ENCODE peak calls at places on chromosomes 3 and 15, in seven cellular contexts. O is left lung, C is IMR-90, N is uterus, E is heart left ventricle, D is transverse colon, A is cardiac muscle cell. M is an unnamed sample. For H3K4me1, the result is how much of the 10 kb centered on the place peaks cover.

GRCh38 chr3:13013994-13014754 is 59.1 kb downstream of the IQSEC1 start:
- DNase-seq in N (no peak), D (no peak), A (no peak), C (no peak), O (peak), E (no peak), M (no peak)

GRCh38 chr15:76401285-76401684 is 64.7 kb downstream of the ISL2 start:
- DNase-seq in A (peak), N (no peak), C (peak), D (no peak), E (no peak), O (no peak), M (no peak)

GRCh38 chr3:27194494-27194893 is 174.7 kb downstream of the NEK10 start:
- DNase-seq in C (no peak), D (no peak), E (no peak), N (no peak), A (no peak), O (no peak), M (no peak)

GRCh38 chr3:119409844-119410243 is 53.6 kb downstream of the TMEM39A start:
- DNase-seq in O (no peak), E (no peak), D (no peak), A (no peak), C (peak), N (no peak), M (no peak)

GRCh38 chr3:20066848-20067617 is 26.8 kb downstream of the KAT2B start:
- DNase-seq in A (no peak), C (no peak), E (peak), O (no peak), N (peak), D (no peak), M (peak)

GRCh38 chr15:79433610-79434009 is 1.5 kb downstream of the MINAR1 start:
- DNase-seq in N (no peak), O (no peak), C (no peak), A (no peak), D (no peak), E (no peak), M (no peak)

GRCh38 chr3:56985460-56986327 is 74.8 kb upstream of the SPATA12 start:
- DNase-seq in E (no peak), A (no peak), C (peak), N (no peak), D (no peak), O (no peak), M (no peak)

GRCh38 chr3:55143928-55144671 is 216.2 kb upstream of the LRTM1 start:
- DNase-seq in A (no peak), O (no peak), N (no peak), D (no peak), C (peak), E (no peak), M (no peak)

GRCh38 chr3:161070980-161071663 is 34.0 kb downstream of the B3GALNT1 start:
- DNase-seq in N (no peak), E (no peak), D (no peak), O (no peak), A (no peak), C (no peak), M (no peak)

GRCh38 chr3:53842436-53843194 is 3.6 kb downstream of the CHDH start:
- DNase-seq in C (peak), N (peak), D (peak), O (no peak), A (peak), E (no peak), M (no peak)

GRCh38 chr3:126996905-126997304 is 14.0 kb downstream of the PLXNA1 start:
- DNase-seq in D (no peak), N (no peak), E (no peak), C (peak), O (no peak), A (no peak), M (no peak)

GRCh38 chr3:44024194-44024593 is 217.5 kb upstream of the TOPAZ1 start:
- DNase-seq in A (no peak), N (no peak), O (no peak), C (no peak), E (no peak), D (no peak), M (no peak)

GRCh38 chr15:86263235-86263634 is 183.6 kb downstream of the AGBL1 start:
- DNase-seq in D (no peak), E (no peak), A (no peak), C (no peak), O (no peak), N (no peak), M (no peak)

GRCh38 chr3:112757197-112757596 is 89.5 kb downstream of the CD200R1L start:
- DNase-seq in E (no peak), C (no peak), N (no peak), O (no peak), D (no peak), A (no peak), M (no peak)

GRCh38 chr3:126261037-126261436 is 80.7 kb upstream of the ALDH1L1 start:
- DNase-seq in A (no peak), O (peak), D (peak), C (peak), E (no peak), N (peak), M (peak)

GRCh38 chr3:120693439-120694172 is 11.6 kb upstream of the HGD start:
- DNase-seq in E (no peak), D (no peak), A (no peak), O (no peak), C (peak), N (no peak), M (no peak)

GRCh38 chr3:184371570-184372018 is 6.4 kb downstream of the THPO start:
- DNase-seq in E (peak), C (peak), D (peak), N (peak), O (peak), A (peak), M (peak)

GRCh38 chr3:40042752-40043443 is 233.5 kb downstream of the MYRIP start:
- DNase-seq in A (no peak), C (no peak), E (no peak), D (no peak), O (no peak), N (no peak), M (no peak)

GRCh38 chr15:51625236-51625635 is 2.7 kb upstream of the DMXL2 start:
- DNase-seq in D (no peak), E (no peak), A (no peak), O (no peak), N (no peak), C (no peak), M (no peak)

GRCh38 chr15:77713281-77713680 is 80.6 kb upstream of the LINGO1 start:
- DNase-seq in D (no peak), E (no peak), N (no peak), O (no peak), A (no peak), C (no peak), M (no peak)

GRCh38 chr3:97138914-97139541 is 324.6 kb downstream of the EPHA6 start:
- DNase-seq in D (no peak), A (no peak), O (no peak), E (no peak), N (no peak), C (no peak), M (no peak)

GRCh38 chr15:76999996-77000395 is 5.1 kb downstream of the PSTPIP1 start:
- DNase-seq in A (no peak), C (no peak), E (no peak), N (no peak), O (no peak), D (no peak), M (peak)

GRCh38 chr3:193782280-193782654 is 189.3 kb downstream of the OPA1 start:
- DNase-seq in O (peak), C (no peak), D (peak), N (no peak), E (no peak), A (peak), M (no peak)

GRCh38 chr3:169264711-169265110 is 398.8 kb downstream of the MECOM start:
- DNase-seq in O (no peak), C (peak), A (peak), D (peak), N (peak), E (peak), M (no peak)

GRCh38 chr3:45186871-45187270 is 39.2 kb downstream of the TMEM158 start:
- DNase-seq in A (no peak), O (no peak), E (no peak), D (no peak), N (no peak), C (no peak), M (no peak)

GRCh38 chr15:90264649-90265048 is 823 bp upstream of the NGRN start:
- DNase-seq in C (no peak), D (peak), A (no peak), E (no peak), O (no peak), N (no peak), M (no peak)

GRCh38 chr3:71492566-71492965 is 91.0 kb downstream of the FOXP1 start:
- DNase-seq in N (no peak), D (no peak), C (no peak), A (no peak), E (no peak), O (no peak), M (no peak)

GRCh38 chr15:69027976-69028518 is 13.6 kb downstream of the NOX5 start:
- DNase-seq in N (no peak), A (no peak), E (no peak), C (no peak), D (no peak), O (no peak), M (no peak)

GRCh38 chr3:133989931-133990702 is 39.6 kb downstream of the SLCO2A1 start:
- DNase-seq in N (no peak), D (no peak), C (no peak), O (no peak), E (no peak), A (no peak), M (no peak)

GRCh38 chr3:11718582-11719405 is 75.1 kb upstream of the VGLL4 start:
- DNase-seq in D (peak), O (peak), N (peak), E (peak), C (peak), A (peak), M (peak)

GRCh38 chr3:99645277-99646106 is 7.1 kb downstream of the COL8A1 start:
- DNase-seq in C (peak), A (peak), E (no peak), D (no peak), O (no peak), N (no peak), M (no peak)

GRCh38 chr15:101086394-101087171 is 165.3 kb downstream of the CHSY1 start:
- DNase-seq in D (no peak), N (no peak), O (no peak), C (no peak), A (no peak), E (no peak), M (no peak)

GRCh38 chr3:58022490-58022889 is 14.3 kb downstream of the FLNB start:
- DNase-seq in E (no peak), D (no peak), N (no peak), C (no peak), O (no peak), A (no peak), M (no peak)

GRCh38 chr15:43270676-43271306 is 4.1 kb upstream of the TGM5 start:
- DNase-seq in A (no peak), N (no peak), C (no peak), E (no peak), O (no peak), D (no peak), M (no peak)

GRCh38 chr3:69079269-69080159 is 651 bp downstream of the UBA3 start:
- DNase-seq in N (no peak), A (peak), E (no peak), D (no peak), O (no peak), C (no peak), M (peak)

GRCh38 chr3:150349314-150350097 is 58.6 kb upstream of the TSC22D2 start:
- DNase-seq in N (no peak), A (peak), C (no peak), O (peak), E (peak), D (no peak), M (peak)

GRCh38 chr3:150345021-150345538 is 63.0 kb upstream of the TSC22D2 start:
- DNase-seq in A (no peak), N (no peak), O (no peak), E (no peak), C (no peak), D (peak), M (no peak)

GRCh38 chr3:150351398-150351797 is 56.7 kb upstream of the TSC22D2 start:
- DNase-seq in D (no peak), A (no peak), E (no peak), N (no peak), O (no peak), C (no peak), M (no peak)

GRCh38 chr3:150346956-150347863 is 60.9 kb upstream of the TSC22D2 start:
- DNase-seq in C (peak), E (no peak), D (no peak), A (no peak), N (no peak), O (no peak), M (no peak)

DNA sequence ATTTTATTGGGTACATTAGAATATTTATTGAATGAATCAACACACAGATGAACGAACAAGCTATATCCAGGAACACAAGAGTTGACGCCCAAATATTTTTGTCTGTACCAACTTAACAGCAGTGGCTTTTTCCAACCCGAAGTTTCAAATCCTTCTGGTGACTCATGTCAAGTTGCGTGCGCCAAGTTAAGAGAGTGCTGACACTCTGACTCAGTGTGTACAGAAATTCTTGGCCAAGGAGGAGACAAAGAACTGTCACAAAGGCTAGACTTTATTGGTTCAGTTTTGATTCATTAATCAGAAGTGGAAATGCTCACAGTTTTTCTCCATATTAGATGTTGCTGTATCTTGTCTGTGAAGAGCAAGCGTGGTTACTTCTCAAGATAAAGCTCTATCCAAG is 59.6 kb upstream of the TSC22D2 start:
- DNase-seq in D (peak), N (peak), E (peak), O (no peak), A (peak), C (peak), M (no peak)
- H3K4me3 ChIP-seq in D (no peak), N (no peak), E (no peak), O (no peak), A (no peak), C (no peak), M (no peak)

DNA sequence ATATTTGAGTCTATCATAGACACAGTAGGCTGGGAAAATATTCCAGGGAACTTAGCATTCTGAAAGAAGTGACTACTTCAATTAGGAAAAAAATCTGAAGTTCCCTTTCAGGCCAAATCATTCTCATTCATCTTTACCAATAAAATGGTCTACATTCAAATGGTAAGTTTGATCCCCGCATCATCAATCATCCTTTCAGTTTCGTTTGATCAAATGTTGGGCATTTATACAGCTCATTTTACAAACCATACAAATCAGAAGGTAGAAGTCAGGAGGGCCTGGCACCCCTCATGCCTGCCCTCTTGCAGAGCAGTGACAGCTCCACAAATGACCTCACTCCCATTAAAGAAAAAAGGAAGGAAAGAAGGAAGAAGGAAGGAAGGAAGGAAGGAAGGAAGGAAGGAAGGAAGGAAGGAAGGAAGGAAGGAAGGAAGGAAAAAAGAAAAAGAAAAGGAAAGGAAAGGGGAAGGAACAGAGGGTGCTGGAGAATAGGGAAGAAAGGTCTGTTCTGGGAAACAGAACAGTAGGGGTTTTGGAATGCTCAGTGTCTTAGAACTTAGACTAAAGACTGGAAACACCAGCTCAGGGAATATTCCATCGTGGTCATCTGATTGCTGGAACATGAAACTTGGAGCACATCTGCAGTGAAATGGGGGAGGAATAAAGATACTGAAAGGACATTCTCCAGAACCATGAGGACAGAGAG is 86.1 kb downstream of the XXYLT1 start:
- DNase-seq in A (no peak), E (no peak), N (peak), O (no peak), C (peak), D (no peak), M (no peak)
- H3K4me1 ChIP-seq in A (under half), E (under half), N (under half), O (half or more), C (under half), D (under half), M (under half)

DNA sequence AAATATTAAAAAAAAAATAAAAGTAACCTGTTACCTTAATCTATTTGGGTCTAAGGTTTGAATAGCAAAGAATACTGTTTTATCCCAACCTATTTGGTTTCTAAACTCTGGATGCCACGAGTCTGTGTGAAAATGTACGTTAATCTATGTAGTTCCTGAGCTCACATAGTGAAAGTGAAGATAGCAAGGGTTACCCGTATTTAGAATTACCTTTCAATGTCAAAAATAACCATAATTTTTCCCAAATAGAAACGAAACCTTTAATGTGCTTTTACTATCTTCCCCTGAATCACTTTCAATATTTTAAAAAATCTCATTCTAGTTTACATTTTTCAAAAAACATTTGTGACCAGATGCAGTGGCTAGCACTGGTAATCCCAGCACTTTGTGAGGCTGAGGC is 5.8 kb upstream of the USP50 start:
- DNase-seq in C (no peak), E (no peak), O (no peak), A (no peak), N (no peak), D (no peak), M (no peak)
- TF ChIP-seq CTCF in C (no peak), E (no peak), O (no peak), A (no peak), N (no peak), D (no peak), M (no peak)

GRCh38 chr3:33437556-33438283 is 2.5 kb downstream of the UBP1 start:
- DNase-seq in E (no peak), O (peak), D (peak), N (no peak), C (peak), A (peak), M (no peak)
- H3K4me3 ChIP-seq in E (peak), O (no peak), D (peak), N (peak), C (peak), A (peak), M (peak)

GRCh38 chr3:61875976-61876671 is 314.8 kb downstream of the PTPRG start:
- DNase-seq in O (no peak), C (no peak), A (no peak), D (no peak), N (no peak), E (no peak), M (no peak)

GRCh38 chr3:61875488-61875887 is 314.1 kb downstream of the PTPRG start:
- DNase-seq in O (no peak), C (no peak), A (no peak), D (no peak), E (no peak), N (no peak), M (no peak)

GRCh38 chr3:61877359-61877770 is 316.0 kb downstream of the PTPRG start:
- DNase-seq in D (no peak), A (no peak), E (no peak), N (no peak), C (no peak), O (no peak), M (no peak)

GRCh38 chr3:61876797-61877196 is 315.4 kb downstream of the PTPRG start:
- DNase-seq in C (peak), O (no peak), D (no peak), N (no peak), A (no peak), E (no peak), M (no peak)

DNA sequence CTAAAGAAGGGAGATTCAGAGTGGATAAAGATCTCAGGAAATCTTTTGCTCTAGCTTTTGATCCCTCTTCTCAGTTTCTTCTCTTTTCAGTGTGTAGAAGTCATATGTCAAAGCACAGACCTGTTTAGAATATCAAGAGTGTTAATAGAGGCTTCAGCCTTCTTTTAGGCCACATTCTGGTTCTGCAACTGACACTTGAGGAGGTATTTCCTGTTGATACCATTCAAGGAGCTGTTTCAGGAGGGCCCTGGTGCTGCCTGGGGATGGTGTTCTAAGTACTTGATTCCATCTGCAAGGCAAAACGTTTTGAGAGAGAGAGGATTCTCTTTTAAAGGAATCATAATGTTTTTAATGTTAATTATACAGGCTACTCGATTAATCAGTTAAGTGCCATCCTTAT is 313.7 kb downstream of the PTPRG start:
- DNase-seq in E (no peak), D (no peak), N (no peak), A (peak), C (peak), O (no peak), M (no peak)
- H3K4me1 ChIP-seq in E (under half), D (under half), N (under half), A (under half), C (under half), O (under half), M (under half)

GRCh38 chr3:159346504-159346903 is 544.6 kb downstream of the MFSD1 start:
- DNase-seq in A (no peak), C (no peak), O (no peak), E (no peak), N (no peak), D (no peak), M (no peak)
- TF ChIP-seq CTCF in A (no peak), C (no peak), O (no peak), E (no peak), N (no peak), D (no peak), M (no peak)

DNA sequence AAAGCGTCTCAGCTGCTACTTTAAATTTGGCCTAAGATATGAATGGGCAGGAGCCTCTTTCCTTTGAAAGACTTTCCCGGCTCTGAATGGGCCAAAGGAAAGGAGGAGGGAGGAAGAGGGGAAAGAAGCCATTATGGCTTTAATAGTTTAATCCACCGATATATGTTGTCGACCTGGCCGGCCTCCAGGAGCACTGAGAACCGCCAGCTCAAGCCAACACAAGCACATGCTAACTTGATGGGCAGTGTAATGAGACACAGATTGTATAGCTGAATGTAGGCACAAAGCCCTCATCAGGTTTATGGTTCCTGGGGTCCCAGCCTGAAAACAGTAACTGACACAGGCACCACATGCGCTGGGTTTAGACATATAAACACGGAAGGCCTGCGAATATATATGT is 267.6 kb downstream of the RORA start:
- DNase-seq in C (no peak), D (no peak), N (no peak), A (no peak), O (no peak), E (no peak), M (no peak)
- H3K4me3 ChIP-seq in C (no peak), D (no peak), N (no peak), A (no peak), O (no peak), E (no peak), M (no peak)

M was measured in psoas muscle.